ENCODE peak calls at places on chromosomes 1 and 21, in five cellular contexts. One of them, this sample, is unnamed.

GRCh38 chr1:21184266-21184665 is 7.6 kb upstream of the EIF4G3 start:
- DNase-seq in MCF 10A: no peak
- DNase-seq in ACHN: no peak
- DNase-seq in neural progenitor cell: no peak
- DNase-seq in lower lobe of right lung: no peak
- DNase-seq in this sample: no peak

GRCh38 chr21:39121600-39122355 is 61.5 kb downstream of the PSMG1 start:
- DNase-seq in MCF 10A: no peak
- DNase-seq in ACHN: no peak
- DNase-seq in neural progenitor cell: no peak
- DNase-seq in lower lobe of right lung: no peak
- DNase-seq in this sample: no peak

GRCh38 chr1:43309626-43310025 is 8.8 kb downstream of the TIE1 start:
- DNase-seq in MCF 10A: no peak
- DNase-seq in ACHN: no peak
- DNase-seq in neural progenitor cell: no peak
- DNase-seq in lower lobe of right lung: peak; percentile 39
- DNase-seq in this sample: no peak

GRCh38 chr1:108704501-108704900 is 8.2 kb upstream of the FNDC7 start:
- DNase-seq in MCF 10A: peak; percentile 74
- DNase-seq in ACHN: peak; percentile 5
- DNase-seq in neural progenitor cell: no peak
- DNase-seq in lower lobe of right lung: no peak
- DNase-seq in this sample: no peak

GRCh38 chr1:208866351-208866750 is 622.2 kb upstream of the PLXNA2 start:
- DNase-seq in MCF 10A: no peak
- DNase-seq in ACHN: no peak
- DNase-seq in neural progenitor cell: no peak
- DNase-seq in lower lobe of right lung: no peak
- DNase-seq in this sample: no peak

GRCh38 chr1:231839999-231840398 is 213.4 kb downstream of the DISC1 start:
- DNase-seq in MCF 10A: no peak
- DNase-seq in ACHN: peak; percentile 54
- DNase-seq in neural progenitor cell: no peak
- DNase-seq in lower lobe of right lung: no peak
- DNase-seq in this sample: no peak

GRCh38 chr1:203271962-203272632 is 33.2 kb upstream of the BTG2 start:
- DNase-seq in MCF 10A: no peak
- DNase-seq in ACHN: no peak
- DNase-seq in neural progenitor cell: no peak
- DNase-seq in lower lobe of right lung: no peak
- DNase-seq in this sample: no peak

GRCh38 chr1:6026095-6026809 is 19.4 kb upstream of the KCNAB2 start:
- DNase-seq in MCF 10A: peak; percentile 89
- DNase-seq in ACHN: peak; percentile 91
- DNase-seq in neural progenitor cell: peak; percentile 74
- DNase-seq in lower lobe of right lung: peak; percentile 95
- DNase-seq in this sample: no peak

GRCh38 chr1:155254714-155255242 is 505 bp downstream of the ENTREP3 start:
- DNase-seq in MCF 10A: peak; percentile 29
- DNase-seq in ACHN: peak; percentile 41
- DNase-seq in neural progenitor cell: peak; percentile 45
- DNase-seq in lower lobe of right lung: no peak
- DNase-seq in this sample: no peak

GRCh38 chr21:17819114-17819877 is at the start of gene C21orf91:
- DNase-seq in MCF 10A: peak; percentile 80
- DNase-seq in ACHN: peak; percentile 84
- DNase-seq in neural progenitor cell: peak; percentile 92
- DNase-seq in lower lobe of right lung: peak; percentile 94
- DNase-seq in this sample: peak; percentile 68

GRCh38 chr21:33281101-33281652 is 15.0 kb downstream of the IL10RB start:
- DNase-seq in MCF 10A: no peak
- DNase-seq in ACHN: no peak
- DNase-seq in neural progenitor cell: no peak
- DNase-seq in lower lobe of right lung: no peak
- DNase-seq in this sample: no peak

GRCh38 chr1:18668051-18668450 is 37.4 kb downstream of the PAX7 start:
- DNase-seq in MCF 10A: peak; percentile 71
- DNase-seq in ACHN: no peak
- DNase-seq in neural progenitor cell: no peak
- DNase-seq in lower lobe of right lung: no peak
- DNase-seq in this sample: no peak

GRCh38 chr1:42164551-42165420 is at the start of gene GUCA2A:
- DNase-seq in MCF 10A: no peak
- DNase-seq in ACHN: no peak
- DNase-seq in neural progenitor cell: no peak
- DNase-seq in lower lobe of right lung: no peak
- DNase-seq in this sample: no peak

GRCh38 chr1:156067262-156067661 is 6.3 kb downstream of the RAB25 start:
- DNase-seq in MCF 10A: no peak
- DNase-seq in ACHN: no peak
- DNase-seq in neural progenitor cell: no peak
- DNase-seq in lower lobe of right lung: no peak
- DNase-seq in this sample: no peak

GRCh38 chr1:40973912-40974311 is 5.6 kb upstream of the CTPS1 start:
- DNase-seq in MCF 10A: no peak
- DNase-seq in ACHN: no peak
- DNase-seq in neural progenitor cell: no peak
- DNase-seq in lower lobe of right lung: no peak
- DNase-seq in this sample: no peak

GRCh38 chr1:41416081-41416480 is 54.8 kb downstream of the FOXO6 start:
- DNase-seq in MCF 10A: no peak
- DNase-seq in ACHN: no peak
- DNase-seq in neural progenitor cell: no peak
- DNase-seq in lower lobe of right lung: no peak
- DNase-seq in this sample: no peak

GRCh38 chr1:109825774-109826173 is 62.1 kb upstream of the EPS8L3 start:
- DNase-seq in MCF 10A: no peak
- DNase-seq in ACHN: no peak
- DNase-seq in neural progenitor cell: no peak
- DNase-seq in lower lobe of right lung: no peak
- DNase-seq in this sample: no peak